ENCODE peak calls at places on chromosomes 2 and 18, in five cellular contexts. One of them, this sample, is unnamed.

GRCh38 chr2:29238497-29238896 is 123.3 kb downstream of the CLIP4 start:
- DNase-seq in fibroblast of lung: no peak
- DNase-seq in astrocyte: no peak
- DNase-seq in IMR-90: peak; percentile 17
- DNase-seq in cardiac muscle cell: peak; percentile 39
- DNase-seq in this sample: peak; percentile 28

GRCh38 chr2:231795525-231796327 is 9.5 kb downstream of the COPS7B start:
- DNase-seq in fibroblast of lung: peak; percentile 69
- DNase-seq in IMR-90: peak; percentile 75
- DNase-seq in astrocyte: peak; percentile 22
- DNase-seq in cardiac muscle cell: peak; percentile 36
- DNase-seq in this sample: peak; percentile 85

GRCh38 chr2:217928324-217929293 is 74.2 kb downstream of the TNS1 start:
- DNase-seq in astrocyte: no peak
- DNase-seq in IMR-90: no peak
- DNase-seq in cardiac muscle cell: no peak
- DNase-seq in fibroblast of lung: no peak
- DNase-seq in this sample: peak; percentile 42

GRCh38 chr2:31675485-31675901 is 94.8 kb upstream of the SRD5A2 start:
- DNase-seq in IMR-90: no peak
- DNase-seq in fibroblast of lung: no peak
- DNase-seq in cardiac muscle cell: peak; percentile 2
- DNase-seq in astrocyte: no peak
- DNase-seq in this sample: no peak

GRCh38 chr2:5188636-5189035 is 503.5 kb upstream of the SOX11 start:
- DNase-seq in fibroblast of lung: no peak
- DNase-seq in cardiac muscle cell: no peak
- DNase-seq in astrocyte: no peak
- DNase-seq in IMR-90: no peak
- DNase-seq in this sample: peak; percentile 71

GRCh38 chr2:149561309-149561926 is 26.2 kb downstream of the MMADHC start:
- DNase-seq in astrocyte: no peak
- DNase-seq in cardiac muscle cell: peak; percentile 52
- DNase-seq in IMR-90: peak; percentile 30
- DNase-seq in fibroblast of lung: peak; percentile 47
- DNase-seq in this sample: peak; percentile 42

GRCh38 chr2:134173338-134174016 is 80.4 kb upstream of the MGAT5 start:
- DNase-seq in fibroblast of lung: no peak
- DNase-seq in cardiac muscle cell: peak; percentile 80
- DNase-seq in IMR-90: no peak
- DNase-seq in astrocyte: no peak
- DNase-seq in this sample: peak; percentile 87

GRCh38 chr18:68803371-68803770 is 5.5 kb downstream of the CCDC102B start:
- DNase-seq in cardiac muscle cell: no peak
- DNase-seq in astrocyte: peak; percentile 91
- DNase-seq in IMR-90: peak; percentile 95
- DNase-seq in fibroblast of lung: peak; percentile 98
- DNase-seq in this sample: no peak

GRCh38 chr2:100185516-100185915 is 43.1 kb upstream of the AFF3 start:
- DNase-seq in astrocyte: no peak
- DNase-seq in fibroblast of lung: no peak
- DNase-seq in cardiac muscle cell: no peak
- DNase-seq in IMR-90: no peak
- DNase-seq in this sample: no peak

GRCh38 chr2:5664197-5664728 is 27.9 kb upstream of the SOX11 start:
- DNase-seq in astrocyte: no peak
- DNase-seq in cardiac muscle cell: no peak
- DNase-seq in fibroblast of lung: no peak
- DNase-seq in IMR-90: no peak
- DNase-seq in this sample: no peak

GRCh38 chr2:53314718-53315117 is 452.9 kb upstream of the CHAC2 start:
- DNase-seq in fibroblast of lung: no peak
- DNase-seq in astrocyte: no peak
- DNase-seq in cardiac muscle cell: no peak
- DNase-seq in IMR-90: no peak
- DNase-seq in this sample: no peak

GRCh38 chr18:24023185-24023814 is 8.7 kb downstream of the TTC39C start:
- DNase-seq in fibroblast of lung: no peak
- DNase-seq in astrocyte: no peak
- DNase-seq in IMR-90: no peak
- DNase-seq in cardiac muscle cell: no peak
- DNase-seq in this sample: peak; percentile 46

GRCh38 chr18:68735498-68736343 is 20.8 kb upstream of the TMX3 start:
- DNase-seq in cardiac muscle cell: peak; percentile 40
- DNase-seq in astrocyte: peak; percentile 50
- DNase-seq in IMR-90: peak; percentile 74
- DNase-seq in fibroblast of lung: peak; percentile 79
- DNase-seq in this sample: peak; percentile 54

GRCh38 chr2:231590614-231591013 is 2.0 kb upstream of the TEX44 start:
- DNase-seq in astrocyte: no peak
- DNase-seq in fibroblast of lung: no peak
- DNase-seq in IMR-90: no peak
- DNase-seq in cardiac muscle cell: peak; percentile 42
- DNase-seq in this sample: peak; percentile 7

GRCh38 chr18:31546476-31546875 is 45.2 kb upstream of the TTR start:
- DNase-seq in IMR-90: no peak
- DNase-seq in astrocyte: peak; percentile 51
- DNase-seq in cardiac muscle cell: no peak
- DNase-seq in fibroblast of lung: no peak
- DNase-seq in this sample: no peak

GRCh38 chr2:82837588-82838304 is 1621.3 kb downstream of the SUCLG1 start:
- DNase-seq in astrocyte: peak; percentile 85
- DNase-seq in IMR-90: peak; percentile 70
- DNase-seq in cardiac muscle cell: no peak
- DNase-seq in fibroblast of lung: peak; percentile 95
- DNase-seq in this sample: peak; percentile 85

GRCh38 chr2:189570565-189570964 is 10.0 kb downstream of the SLC40A1 start:
- DNase-seq in IMR-90: peak; percentile 84
- DNase-seq in fibroblast of lung: peak; percentile 56
- DNase-seq in cardiac muscle cell: no peak
- DNase-seq in astrocyte: peak; percentile 89
- DNase-seq in this sample: peak; percentile 43

GRCh38 chr2:228409493-228409892 is 228.0 kb upstream of the SPHKAP start:
- DNase-seq in IMR-90: no peak
- DNase-seq in astrocyte: no peak
- DNase-seq in fibroblast of lung: no peak
- DNase-seq in cardiac muscle cell: no peak
- DNase-seq in this sample: no peak
- H3K4me3 ChIP-seq in IMR-90: no peak overlapping the region
- H3K4me3 ChIP-seq in astrocyte: no peak overlapping the region
- H3K4me3 ChIP-seq in fibroblast of lung: no peak overlapping the region
- H3K4me3 ChIP-seq in cardiac muscle cell: no peak overlapping the region
- H3K4me3 ChIP-seq in this sample: no peak overlapping the region

GRCh38 chr2:227710986-227711385 is 6.8 kb downstream of the SLC19A3 start:
- DNase-seq in astrocyte: no peak
- DNase-seq in fibroblast of lung: no peak
- DNase-seq in cardiac muscle cell: no peak
- DNase-seq in IMR-90: no peak
- DNase-seq in this sample: no peak
- H3K27me3 ChIP-seq in astrocyte: no peaks in the 10 kb centered on the region
- H3K27me3 ChIP-seq in fibroblast of lung: no peaks in the 10 kb centered on the region
- H3K27me3 ChIP-seq in cardiac muscle cell: no peaks in the 10 kb centered on the region
- H3K27me3 ChIP-seq in IMR-90: no peaks in the 10 kb centered on the region
- H3K27me3 ChIP-seq in this sample: no peaks in the 10 kb centered on the region

GRCh38 chr2:106158131-106158530 is 36.0 kb downstream of the UXS1 start:
- DNase-seq in cardiac muscle cell: no peak
- DNase-seq in IMR-90: no peak
- DNase-seq in astrocyte: no peak
- DNase-seq in fibroblast of lung: no peak
- DNase-seq in this sample: no peak

GRCh38 chr2:106160786-106161261 is 33.3 kb downstream of the UXS1 start:
- DNase-seq in astrocyte: no peak
- DNase-seq in IMR-90: no peak
- DNase-seq in cardiac muscle cell: no peak
- DNase-seq in fibroblast of lung: no peak
- DNase-seq in this sample: no peak

GRCh38 chr2:106157416-106157815 is 36.7 kb downstream of the UXS1 start:
- DNase-seq in cardiac muscle cell: no peak
- DNase-seq in astrocyte: no peak
- DNase-seq in fibroblast of lung: no peak
- DNase-seq in IMR-90: no peak
- DNase-seq in this sample: peak; percentile 66

GRCh38 chr2:106159867-106160785 is 34.0 kb downstream of the UXS1 start:
- DNase-seq in fibroblast of lung: no peak
- DNase-seq in IMR-90: no peak
- DNase-seq in astrocyte: no peak
- DNase-seq in cardiac muscle cell: no peak
- DNase-seq in this sample: no peak

GRCh38 chr2:106158871-106159270 is 35.2 kb downstream of the UXS1 start:
- DNase-seq in cardiac muscle cell: no peak
- DNase-seq in IMR-90: no peak
- DNase-seq in astrocyte: no peak
- DNase-seq in fibroblast of lung: no peak
- DNase-seq in this sample: no peak
- TF ChIP-seq CTCF in cardiac muscle cell: no peak
- TF ChIP-seq CTCF in IMR-90: no peak
- TF ChIP-seq CTCF in astrocyte: no peak
- TF ChIP-seq CTCF in fibroblast of lung: no peak
- TF ChIP-seq CTCF in this sample: no peak

DNA sequence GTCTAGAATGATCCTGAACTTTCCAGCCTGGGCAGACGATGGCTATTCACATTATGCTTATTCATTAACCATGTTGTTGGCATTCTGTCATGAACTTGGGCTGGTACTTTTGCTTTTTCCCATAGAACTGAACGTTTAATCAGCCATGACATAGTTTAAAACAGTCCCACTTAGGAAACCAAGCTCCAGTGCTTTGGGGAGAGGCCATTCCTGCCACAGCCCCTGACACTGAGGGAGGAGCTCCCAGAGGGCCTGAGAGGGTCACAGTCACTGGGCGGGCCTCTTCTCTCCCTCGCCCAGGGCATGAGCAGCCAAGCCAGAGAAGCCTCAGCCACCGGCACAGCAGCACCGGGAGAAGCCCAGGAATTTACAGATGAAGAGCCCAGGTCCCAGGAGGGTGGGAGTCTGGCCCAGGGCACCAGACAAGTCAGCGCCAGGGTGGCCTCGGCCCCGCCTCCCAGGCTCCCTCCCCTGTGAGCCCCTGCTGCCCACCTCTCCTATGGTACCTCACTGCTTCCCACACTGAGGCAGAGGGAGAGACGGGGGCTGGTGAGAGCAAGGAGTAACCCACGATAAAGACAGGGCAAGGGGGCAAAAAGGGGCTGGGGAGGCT is 33.6 kb downstream of the MAL start:
- DNase-seq in IMR-90: no peak
- DNase-seq in fibroblast of lung: no peak
- DNase-seq in cardiac muscle cell: no peak
- DNase-seq in astrocyte: no peak
- DNase-seq in this sample: no peak
- H3K4me3 ChIP-seq in IMR-90: no peak overlapping the region
- H3K4me3 ChIP-seq in fibroblast of lung: no peak overlapping the region
- H3K4me3 ChIP-seq in cardiac muscle cell: no peak overlapping the region
- H3K4me3 ChIP-seq in astrocyte: no peak overlapping the region
- H3K4me3 ChIP-seq in this sample: no peak overlapping the region

GRCh38 chr2:165825041-165825440 is 31.0 kb upstream of the GALNT3 start:
- DNase-seq in IMR-90: peak; percentile 44
- DNase-seq in fibroblast of lung: peak; percentile 26
- DNase-seq in cardiac muscle cell: no peak
- DNase-seq in astrocyte: peak; percentile 77
- DNase-seq in this sample: peak; percentile 23
- H3K27me3 ChIP-seq in IMR-90: no peaks in the 10 kb centered on the region
- H3K27me3 ChIP-seq in fibroblast of lung: no peaks in the 10 kb centered on the region
- H3K27me3 ChIP-seq in cardiac muscle cell: no peaks in the 10 kb centered on the region
- H3K27me3 ChIP-seq in astrocyte: no peaks in the 10 kb centered on the region
- H3K27me3 ChIP-seq in this sample: no peaks in the 10 kb centered on the region

GRCh38 chr18:52992041-52992440 is 652.0 kb downstream of the DCC start:
- DNase-seq in IMR-90: no peak
- DNase-seq in fibroblast of lung: no peak
- DNase-seq in astrocyte: no peak
- DNase-seq in cardiac muscle cell: peak; percentile 56
- DNase-seq in this sample: no peak
- TF ChIP-seq CTCF in IMR-90: no peak
- TF ChIP-seq CTCF in fibroblast of lung: no peak
- TF ChIP-seq CTCF in astrocyte: no peak
- TF ChIP-seq CTCF in cardiac muscle cell: no peak
- TF ChIP-seq CTCF in this sample: peak; percentile 9

DNA sequence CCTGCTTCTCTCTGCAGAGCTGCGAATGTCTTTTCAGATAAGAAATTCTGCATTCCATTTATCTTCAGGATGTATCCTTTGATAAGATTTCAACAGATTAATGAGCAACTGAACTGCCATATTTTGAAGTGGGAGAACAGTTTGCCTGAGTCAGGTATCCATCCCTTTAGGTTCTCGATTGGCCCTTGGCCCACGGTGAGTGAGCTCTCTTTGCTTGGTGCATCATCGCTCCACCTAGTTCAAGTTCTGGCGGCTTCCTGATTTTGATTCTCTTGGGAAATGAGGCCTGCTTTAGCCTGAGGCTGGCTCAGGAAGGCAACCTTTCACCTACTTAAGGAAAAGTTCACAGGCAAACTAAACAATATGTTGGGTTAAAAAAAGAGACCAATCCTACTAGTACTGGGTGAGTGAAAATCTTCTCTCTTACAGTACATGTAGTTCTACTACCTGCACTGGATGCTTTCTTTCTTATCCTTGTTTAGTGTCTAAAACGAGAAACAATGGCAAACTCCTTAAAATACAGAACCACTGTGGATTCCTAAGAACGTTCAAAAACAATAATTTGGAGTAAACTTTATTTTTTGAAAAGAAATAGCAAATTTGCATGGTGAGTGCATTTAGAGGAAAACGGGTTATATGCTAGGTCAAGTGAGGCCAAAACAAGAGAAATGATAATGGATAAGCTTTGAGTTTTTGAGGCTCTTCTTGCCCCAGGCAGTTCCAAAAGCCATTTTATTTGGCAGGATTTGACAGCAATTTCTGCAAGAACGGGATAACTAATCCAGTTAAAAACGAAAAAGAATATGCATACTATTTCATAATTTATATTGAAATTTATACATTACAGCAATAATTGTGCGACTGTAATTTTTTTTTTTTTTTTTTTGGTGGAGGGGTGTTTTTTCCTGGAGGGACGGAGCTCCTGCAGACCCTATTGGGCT is 780 bp upstream of the ACSL3 start:
- DNase-seq in fibroblast of lung: peak; percentile 87
- DNase-seq in cardiac muscle cell: peak; percentile 41
- DNase-seq in IMR-90: peak; percentile 64
- DNase-seq in astrocyte: no peak
- DNase-seq in this sample: peak; percentile 99
- H3K4me3 ChIP-seq in fibroblast of lung: peak overlapping the region; percentile 21
- H3K4me3 ChIP-seq in cardiac muscle cell: peak overlapping the region; percentile 25
- H3K4me3 ChIP-seq in IMR-90: peak overlapping the region; percentile 30
- H3K4me3 ChIP-seq in astrocyte: peak overlapping the region; percentile 45
- H3K4me3 ChIP-seq in this sample: peak overlapping the region; percentile 86

This sample was measured in bronchial epithelial cell.